ENCODE peak calls at places on chromosomes 7 and 10, in ten cellular contexts. N is aorta; K is NCI-H1092; W is iris pigment epithelial cell; Z is activated effector memory CD4-positive, alpha-beta T cell treated with Interleukin-2 at 50 U/mL for 16 hours; I is tibial nerve; S is CD4-positive, alpha-beta T cell; X is M059J; H is stimulated activated CD4-positive, alpha-beta T cell treated with anti-CD3 and anti-CD28 coated beads, Interleukin-2, amount 100 ng/mL, for 24 hours; U is HTR-8/SVneo. Q is an unnamed sample.

GRCh38 chr7:43278088-43278644 is 165.7 kb downstream of the HECW1 start:
- DNase-seq in I (no peak), Z (no peak), X (peak), W (no peak), K (no peak), H (no peak), S (no peak), U (no peak), N (no peak), Q (no peak)

GRCh38 chr10:22649390-22649841 is 65.0 kb downstream of the PIP4K2A start:
- DNase-seq in Z (no peak), K (no peak), S (no peak), N (no peak), U (no peak), X (no peak), W (no peak), H (peak), I (no peak), Q (no peak)

GRCh38 chr10:128063736-128064614 is 62.2 kb downstream of the MKI67 start:
- DNase-seq in I (no peak), N (peak), H (peak), Z (peak), X (no peak), U (no peak), W (no peak), K (no peak), S (no peak), Q (no peak)

GRCh38 chr7:489876-490275 is 29.8 kb downstream of the PDGFA start:
- DNase-seq in K (no peak), I (no peak), U (no peak), X (no peak), S (no peak), H (no peak), N (peak), W (no peak), Z (no peak), Q (no peak)

GRCh38 chr10:131943021-131943814 is 38.5 kb downstream of the BNIP3 start:
- DNase-seq in Z (no peak), H (no peak), X (no peak), W (peak), I (no peak), S (peak), N (peak), U (no peak), K (no peak), Q (peak)

GRCh38 chr10:86953747-86954680 is 3.4 kb downstream of the MMRN2 start:
- DNase-seq in Z (no peak), S (no peak), K (no peak), I (peak), H (no peak), W (peak), X (no peak), N (peak), U (no peak), Q (no peak)

GRCh38 chr10:7819126-7819470 is 793 bp downstream of the TAF3 start:
- DNase-seq in S (no peak), K (no peak), Z (peak), N (no peak), U (no peak), W (peak), I (peak), H (peak), X (peak), Q (peak)

GRCh38 chr10:51047857-51048256 is 26.4 kb upstream of the PRKG1 start:
- DNase-seq in X (no peak), H (no peak), I (no peak), N (no peak), K (no peak), U (no peak), S (no peak), W (no peak), Z (no peak), Q (no peak)

GRCh38 chr10:92750788-92751533 is 61.2 kb downstream of the HHEX start:
- DNase-seq in U (no peak), W (peak), X (peak), S (no peak), I (no peak), H (no peak), K (no peak), N (no peak), Z (no peak), Q (no peak)

GRCh38 chr7:55405856-55406541 is 40.9 kb downstream of the LANCL2 start:
- DNase-seq in I (no peak), K (peak), S (no peak), W (no peak), Z (no peak), H (no peak), N (no peak), X (no peak), U (no peak), Q (no peak)

GRCh38 chr7:130965515-130965914 is 231.5 kb upstream of the KLF14 start:
- DNase-seq in S (no peak), K (no peak), N (no peak), H (no peak), U (no peak), Z (no peak), X (no peak), I (no peak), W (no peak), Q (no peak)

GRCh38 chr10:103757531-103758293 is 97.7 kb downstream of the SH3PXD2A start:
- DNase-seq in N (no peak), I (peak), H (peak), K (no peak), X (peak), U (peak), W (peak), Z (peak), S (peak), Q (peak)

Q was measured in T-helper 1 cell.